ENCODE peak calls at places on chromosomes 6 and 20, in five cellular contexts. One of them, this sample, is unnamed. For H3K4me1, the result is how much of the 10 kb centered on the place peaks cover.

GRCh38 chr6:53335224-53335994 is 13.3 kb downstream of the ELOVL5 start:
- DNase-seq in astrocyte: no peak
- DNase-seq in pancreas: no peak
- DNase-seq in adrenal gland: no peak
- DNase-seq in vagina: no peak
- DNase-seq in this sample: no peak

GRCh38 chr6:125791151-125791819 is 525 bp downstream of the NCOA7 start:
- DNase-seq in astrocyte: peak
- DNase-seq in pancreas: no peak
- DNase-seq in adrenal gland: peak
- DNase-seq in vagina: no peak
- DNase-seq in this sample: no peak

GRCh38 chr20:20941468-20941889 is 164.7 kb downstream of the LINC00237 start:
- DNase-seq in astrocyte: no peak
- DNase-seq in pancreas: no peak
- DNase-seq in adrenal gland: no peak
- DNase-seq in vagina: peak
- DNase-seq in this sample: no peak

GRCh38 chr6:165708985-165709576 is 46.0 kb upstream of the PDE10A start:
- DNase-seq in astrocyte: no peak
- DNase-seq in pancreas: no peak
- DNase-seq in adrenal gland: no peak
- DNase-seq in vagina: no peak
- DNase-seq in this sample: no peak

GRCh38 chr6:168684906-168685305 is 243.9 kb downstream of the SMOC2 start:
- DNase-seq in astrocyte: no peak
- DNase-seq in pancreas: no peak
- DNase-seq in adrenal gland: no peak
- DNase-seq in vagina: peak
- DNase-seq in this sample: no peak

GRCh38 chr20:61244213-61244612 is 7.8 kb upstream of the CDH4 start:
- DNase-seq in astrocyte: no peak
- DNase-seq in pancreas: no peak
- DNase-seq in adrenal gland: no peak
- DNase-seq in vagina: no peak
- DNase-seq in this sample: no peak

GRCh38 chr20:36808317-36809257 is 35.0 kb upstream of the DSN1 start:
- DNase-seq in astrocyte: peak
- DNase-seq in pancreas: peak
- DNase-seq in adrenal gland: peak
- DNase-seq in vagina: no peak
- DNase-seq in this sample: peak

GRCh38 chr6:41428995-41429417 is 93.6 kb downstream of the NCR2 start:
- DNase-seq in astrocyte: peak
- DNase-seq in pancreas: no peak
- DNase-seq in adrenal gland: no peak
- DNase-seq in vagina: no peak
- DNase-seq in this sample: peak

GRCh38 chr20:9179867-9180266 is 111.0 kb downstream of the PLCB4 start:
- DNase-seq in astrocyte: no peak
- DNase-seq in pancreas: no peak
- DNase-seq in adrenal gland: no peak
- DNase-seq in vagina: no peak
- DNase-seq in this sample: no peak

GRCh38 chr6:26223677-26224546 is 136.7 kb downstream of the HFE start:
- DNase-seq in astrocyte: peak
- DNase-seq in pancreas: no peak
- DNase-seq in adrenal gland: peak
- DNase-seq in vagina: no peak
- DNase-seq in this sample: peak

GRCh38 chr6:36123270-36124139 is 6.8 kb upstream of the MAPK13 start:
- DNase-seq in astrocyte: peak
- DNase-seq in pancreas: peak
- DNase-seq in adrenal gland: peak
- DNase-seq in vagina: peak
- DNase-seq in this sample: peak

GRCh38 chr6:32110632-32111031 is 1.5 kb upstream of the TNXB start:
- DNase-seq in astrocyte: no peak
- DNase-seq in pancreas: peak
- DNase-seq in adrenal gland: no peak
- DNase-seq in vagina: peak
- DNase-seq in this sample: peak

GRCh38 chr6:121223212-121223611 is 111.1 kb downstream of the TBC1D32 start:
- DNase-seq in astrocyte: no peak
- DNase-seq in pancreas: no peak
- DNase-seq in adrenal gland: no peak
- DNase-seq in vagina: no peak
- DNase-seq in this sample: no peak

GRCh38 chr6:99216959-99217358 is 132.5 kb downstream of the FAXC start:
- DNase-seq in astrocyte: no peak
- DNase-seq in pancreas: no peak
- DNase-seq in adrenal gland: no peak
- DNase-seq in vagina: no peak
- DNase-seq in this sample: no peak

GRCh38 chr20:59802471-59803221 is 130.8 kb downstream of the SYCP2 start:
- DNase-seq in astrocyte: no peak
- DNase-seq in pancreas: no peak
- DNase-seq in adrenal gland: no peak
- DNase-seq in vagina: peak
- DNase-seq in this sample: no peak

GRCh38 chr20:51473256-51473655 is 69.3 kb downstream of the NFATC2 start:
- DNase-seq in astrocyte: no peak
- DNase-seq in pancreas: no peak
- DNase-seq in adrenal gland: no peak
- DNase-seq in vagina: no peak
- DNase-seq in this sample: no peak

GRCh38 chr20:50369225-50370035 is 140.8 kb upstream of the PTPN1 start:
- DNase-seq in astrocyte: no peak
- DNase-seq in pancreas: peak
- DNase-seq in adrenal gland: no peak
- DNase-seq in vagina: no peak
- DNase-seq in this sample: no peak

GRCh38 chr20:63381781-63382431 is 20.8 kb upstream of the CHRNA4 start:
- DNase-seq in astrocyte: no peak
- DNase-seq in pancreas: no peak
- DNase-seq in adrenal gland: peak
- DNase-seq in vagina: no peak
- DNase-seq in this sample: no peak

GRCh38 chr6:170268216-170269129 is 22.4 kb downstream of the DLL1 start:
- DNase-seq in astrocyte: no peak
- DNase-seq in pancreas: peak
- DNase-seq in adrenal gland: no peak
- DNase-seq in vagina: no peak
- DNase-seq in this sample: peak

GRCh38 chr6:151213352-151213751 is 26.4 kb upstream of the AKAP12 start:
- DNase-seq in astrocyte: no peak
- DNase-seq in pancreas: no peak
- DNase-seq in adrenal gland: no peak
- DNase-seq in vagina: no peak
- DNase-seq in this sample: no peak

GRCh38 chr6:56891754-56892153 is 63.2 kb upstream of the BEND6 start:
- DNase-seq in astrocyte: no peak
- DNase-seq in pancreas: no peak
- DNase-seq in adrenal gland: no peak
- DNase-seq in vagina: no peak
- DNase-seq in this sample: no peak

GRCh38 chr20:59359908-59360307 is 59.5 kb downstream of the EDN3 start:
- DNase-seq in astrocyte: no peak
- DNase-seq in pancreas: no peak
- DNase-seq in adrenal gland: no peak
- DNase-seq in vagina: no peak
- DNase-seq in this sample: no peak

GRCh38 chr6:105077592-105078463 is 102.0 kb downstream of the POPDC3 start:
- DNase-seq in astrocyte: peak
- DNase-seq in pancreas: no peak
- DNase-seq in adrenal gland: no peak
- DNase-seq in vagina: no peak
- DNase-seq in this sample: no peak

GRCh38 chr20:57056651-57057050 is 209.8 kb downstream of the BMP7 start:
- DNase-seq in astrocyte: no peak
- DNase-seq in pancreas: no peak
- DNase-seq in adrenal gland: no peak
- DNase-seq in vagina: no peak
- DNase-seq in this sample: no peak

GRCh38 chr6:135014353-135014832 is 40.2 kb downstream of the HBS1L start:
- DNase-seq in astrocyte: no peak
- DNase-seq in pancreas: no peak
- DNase-seq in adrenal gland: no peak
- DNase-seq in vagina: no peak
- DNase-seq in this sample: no peak

GRCh38 chr6:135018961-135019360 is 35.7 kb downstream of the HBS1L start:
- DNase-seq in astrocyte: no peak
- DNase-seq in pancreas: no peak
- DNase-seq in adrenal gland: no peak
- DNase-seq in vagina: no peak
- DNase-seq in this sample: no peak

GRCh38 chr6:135021310-135022049 is 33.1 kb downstream of the HBS1L start:
- DNase-seq in astrocyte: no peak
- DNase-seq in pancreas: no peak
- DNase-seq in adrenal gland: no peak
- DNase-seq in vagina: no peak
- DNase-seq in this sample: no peak

GRCh38 chr6:135022050-135022697 is 32.4 kb downstream of the HBS1L start:
- DNase-seq in astrocyte: no peak
- DNase-seq in pancreas: no peak
- DNase-seq in adrenal gland: no peak
- DNase-seq in vagina: no peak
- DNase-seq in this sample: no peak

GRCh38 chr6:135018057-135018456 is 36.6 kb downstream of the HBS1L start:
- DNase-seq in astrocyte: no peak
- DNase-seq in pancreas: no peak
- DNase-seq in adrenal gland: no peak
- DNase-seq in vagina: no peak
- DNase-seq in this sample: no peak
- H3K4me1 ChIP-seq in astrocyte: under half
- H3K4me1 ChIP-seq in pancreas: under half
- H3K4me1 ChIP-seq in adrenal gland: under half
- H3K4me1 ChIP-seq in vagina: under half
- H3K4me1 ChIP-seq in this sample: under half

GRCh38 chr6:158452191-158452590 is 107.7 kb upstream of the TMEM181 start:
- DNase-seq in astrocyte: no peak
- DNase-seq in pancreas: no peak
- DNase-seq in adrenal gland: no peak
- DNase-seq in vagina: no peak
- DNase-seq in this sample: no peak
- TF ChIP-seq CTCF in astrocyte: no peak
- TF ChIP-seq CTCF in pancreas: no peak
- TF ChIP-seq CTCF in adrenal gland: no peak
- TF ChIP-seq CTCF in vagina: no peak
- TF ChIP-seq CTCF in this sample: no peak

GRCh38 chr6:73064261-73064660 is 161.0 kb downstream of the KHDC1L start:
- DNase-seq in astrocyte: no peak
- DNase-seq in pancreas: no peak
- DNase-seq in adrenal gland: no peak
- DNase-seq in vagina: no peak
- DNase-seq in this sample: no peak
- H3K4me1 ChIP-seq in astrocyte: under half
- H3K4me1 ChIP-seq in pancreas: under half
- H3K4me1 ChIP-seq in adrenal gland: under half
- H3K4me1 ChIP-seq in vagina: under half
- H3K4me1 ChIP-seq in this sample: under half

GRCh38 chr6:88920088-88920487 is 43.3 kb downstream of the RNGTT start:
- DNase-seq in astrocyte: no peak
- DNase-seq in pancreas: no peak
- DNase-seq in adrenal gland: no peak
- DNase-seq in vagina: no peak
- DNase-seq in this sample: no peak

GRCh38 chr6:88921734-88922133 is 41.7 kb downstream of the RNGTT start:
- DNase-seq in astrocyte: no peak
- DNase-seq in pancreas: no peak
- DNase-seq in adrenal gland: no peak
- DNase-seq in vagina: no peak
- DNase-seq in this sample: no peak

GRCh38 chr6:88920777-88921728 is 42.4 kb downstream of the RNGTT start:
- DNase-seq in astrocyte: no peak
- DNase-seq in pancreas: no peak
- DNase-seq in adrenal gland: no peak
- DNase-seq in vagina: no peak
- DNase-seq in this sample: no peak

GRCh38 chr6:88916615-88917198 is 46.7 kb downstream of the RNGTT start:
- DNase-seq in astrocyte: no peak
- DNase-seq in pancreas: no peak
- DNase-seq in adrenal gland: no peak
- DNase-seq in vagina: no peak
- DNase-seq in this sample: no peak

GRCh38 chr6:88919032-88919431 is 44.4 kb downstream of the RNGTT start:
- DNase-seq in astrocyte: no peak
- DNase-seq in pancreas: no peak
- DNase-seq in adrenal gland: no peak
- DNase-seq in vagina: no peak
- DNase-seq in this sample: no peak
- TF ChIP-seq CTCF in astrocyte: peak
- TF ChIP-seq CTCF in pancreas: no peak
- TF ChIP-seq CTCF in adrenal gland: peak
- TF ChIP-seq CTCF in vagina: no peak
- TF ChIP-seq CTCF in this sample: peak

GRCh38 chr6:90098025-90098474 is 198.6 kb downstream of the BACH2 start:
- DNase-seq in astrocyte: peak
- DNase-seq in pancreas: no peak
- DNase-seq in adrenal gland: peak
- DNase-seq in vagina: peak
- DNase-seq in this sample: peak

GRCh38 chr6:90100059-90100665 is 196.5 kb downstream of the BACH2 start:
- DNase-seq in astrocyte: peak
- DNase-seq in pancreas: no peak
- DNase-seq in adrenal gland: no peak
- DNase-seq in vagina: no peak
- DNase-seq in this sample: no peak

GRCh38 chr6:90097357-90097756 is 199.3 kb downstream of the BACH2 start:
- DNase-seq in astrocyte: peak
- DNase-seq in pancreas: no peak
- DNase-seq in adrenal gland: no peak
- DNase-seq in vagina: no peak
- DNase-seq in this sample: no peak

GRCh38 chr6:90096818-90097217 is 199.8 kb downstream of the BACH2 start:
- DNase-seq in astrocyte: no peak
- DNase-seq in pancreas: no peak
- DNase-seq in adrenal gland: no peak
- DNase-seq in vagina: no peak
- DNase-seq in this sample: no peak

DNA sequence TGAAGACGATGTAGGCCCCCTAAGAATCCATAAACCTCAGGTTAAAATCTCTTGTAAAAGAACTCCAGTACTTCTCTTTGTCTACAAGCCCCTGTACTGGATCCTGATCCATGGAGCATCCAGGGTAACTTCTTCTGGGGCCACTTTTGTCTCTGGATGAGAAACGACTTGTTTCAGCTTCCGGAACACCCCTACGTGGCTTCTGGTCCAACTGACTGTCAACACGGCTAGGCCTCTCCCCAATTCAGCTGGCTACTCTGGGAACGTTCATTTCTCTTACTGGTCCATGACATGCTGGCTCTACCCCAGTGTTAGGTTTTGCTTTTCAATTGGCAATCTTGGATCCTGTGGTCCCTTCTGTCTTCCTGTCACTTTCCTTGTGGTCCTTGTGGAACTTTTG is 198.0 kb downstream of the BACH2 start:
- DNase-seq in astrocyte: peak
- DNase-seq in pancreas: no peak
- DNase-seq in adrenal gland: no peak
- DNase-seq in vagina: no peak
- DNase-seq in this sample: no peak
- H3K4me1 ChIP-seq in astrocyte: under half
- H3K4me1 ChIP-seq in pancreas: under half
- H3K4me1 ChIP-seq in adrenal gland: under half
- H3K4me1 ChIP-seq in vagina: under half
- H3K4me1 ChIP-seq in this sample: under half